ENCODE peak calls at places on chromosomes 5 and 9, in six cellular contexts. X is mesenchymal stem cell, L is mesendoderm, O is DND-41, Q is trophoblast cell, Z is neural progenitor cell. V is an unnamed sample.

GRCh38 chr9:96139592-96140251 is 162.3 kb downstream of the HSD17B3 start:
- DNase-seq in Z (no peak), X (peak), L (no peak), O (no peak), Q (peak), V (peak)

GRCh38 chr9:132833451-132834130 is 44.5 kb downstream of the AK8 start:
- DNase-seq in O (no peak), L (no peak), Q (no peak), X (no peak), Z (no peak), V (no peak)

GRCh38 chr5:57298985-57299491 is 125.2 kb downstream of the GPBP1 start:
- DNase-seq in X (peak), Q (peak), Z (peak), O (peak), L (peak), V (peak)

GRCh38 chr5:178460598-178461425 is 129.4 kb downstream of the COL23A1 start:
- DNase-seq in Z (peak), O (peak), Q (peak), L (peak), X (peak), V (peak)

GRCh38 chr5:2690293-2690692 is 61.2 kb downstream of the IRX2 start:
- DNase-seq in L (no peak), Z (no peak), Q (no peak), X (no peak), O (no peak), V (no peak)

GRCh38 chr5:8102714-8103113 is 233.8 kb downstream of the MTRR start:
- DNase-seq in L (no peak), O (no peak), Z (no peak), X (no peak), Q (no peak), V (no peak)

GRCh38 chr5:172798422-172799215 is 27.6 kb upstream of the DUSP1 start:
- DNase-seq in Z (no peak), O (no peak), X (peak), L (no peak), Q (no peak), V (no peak)

GRCh38 chr5:58542709-58543108 is 40.2 kb upstream of the RAB3C start:
- DNase-seq in Q (no peak), O (no peak), X (no peak), L (no peak), Z (peak), V (no peak)

GRCh38 chr9:5446451-5447236 is 3.7 kb upstream of the CD274 start:
- DNase-seq in Q (peak), Z (no peak), L (no peak), O (no peak), X (no peak), V (no peak)

GRCh38 chr5:122424211-122424610 is 112.2 kb downstream of the SNCAIP start:
- DNase-seq in O (no peak), Q (no peak), Z (peak), L (no peak), X (no peak), V (no peak)

GRCh38 chr9:19701991-19702390 is 86.8 kb downstream of the SLC24A2 start:
- DNase-seq in O (no peak), Z (no peak), L (no peak), X (no peak), Q (no peak), V (no peak)

GRCh38 chr5:177315411-177315810 is 3.7 kb upstream of the MXD3 start:
- DNase-seq in Q (no peak), X (no peak), O (no peak), L (no peak), Z (no peak), V (no peak)

GRCh38 chr9:137455361-137455991 is 3.7 kb downstream of the NSMF start:
- DNase-seq in L (no peak), O (no peak), X (no peak), Z (no peak), Q (no peak), V (no peak)

GRCh38 chr5:181047921-181048320 is 7.9 kb downstream of the BTNL9 start:
- DNase-seq in O (no peak), L (no peak), Q (no peak), X (no peak), Z (no peak), V (no peak)

GRCh38 chr9:38424918-38425317 is 664 bp upstream of the IGFBPL1 start:
- DNase-seq in O (no peak), Q (no peak), L (no peak), X (no peak), Z (no peak), V (no peak)

GRCh38 chr5:112146323-112146848 is 272.7 kb downstream of the EPB41L4A start:
- DNase-seq in Q (no peak), L (no peak), O (no peak), Z (no peak), X (peak), V (no peak)

GRCh38 chr5:143120460-143121134 is 282.9 kb downstream of the NR3C1 start:
- DNase-seq in Z (no peak), Q (no peak), X (no peak), O (no peak), L (no peak), V (no peak)

GRCh38 chr5:93477791-93478190 is 103.2 kb downstream of the NR2F1-AS1 start:
- DNase-seq in Z (no peak), O (no peak), X (no peak), L (no peak), Q (no peak), V (no peak)

GRCh38 chr5:106380736-106381135 is 1290.0 kb downstream of the EFNA5 start:
- DNase-seq in O (no peak), Z (no peak), Q (no peak), L (no peak), X (peak), V (no peak)

GRCh38 chr9:121363586-121363961 is 6.5 kb downstream of the STOM start:
- DNase-seq in O (no peak), X (no peak), L (no peak), Q (no peak), Z (no peak), V (no peak)

GRCh38 chr9:121362813-121363585 is 7.1 kb downstream of the STOM start:
- DNase-seq in Z (no peak), X (peak), L (no peak), Q (no peak), O (no peak), V (no peak)

GRCh38 chr9:121359358-121360294 is 10.4 kb downstream of the STOM start:
- DNase-seq in Z (no peak), L (no peak), Q (no peak), X (peak), O (no peak), V (no peak)

GRCh38 chr9:121358747-121359146 is 11.3 kb downstream of the STOM start:
- DNase-seq in Z (no peak), Q (no peak), L (no peak), X (peak), O (no peak), V (no peak)

DNA sequence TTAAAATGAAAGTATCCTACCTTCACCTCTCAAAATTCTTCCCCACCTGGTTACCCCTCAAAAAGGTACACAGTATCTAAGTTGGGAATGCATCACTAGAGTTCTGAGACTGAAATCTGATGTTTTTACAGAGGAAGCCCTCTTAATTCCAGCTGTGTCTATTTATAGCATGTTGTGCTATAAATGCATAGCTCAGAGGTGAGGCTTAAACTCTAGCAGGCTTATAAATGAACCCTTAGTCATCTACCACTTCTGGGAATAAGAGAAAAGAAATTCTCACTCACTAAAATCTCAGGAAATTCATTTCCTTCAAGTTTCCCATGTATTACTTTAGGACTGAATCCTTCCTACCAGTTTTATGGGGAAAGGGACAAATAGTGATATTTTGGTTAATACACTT is 9.1 kb downstream of the STOM start:
- DNase-seq in L (no peak), Z (no peak), X (peak), O (no peak), Q (no peak), V (no peak)
- H3K9ac ChIP-seq in L (no peak), Z (no peak), X (peak), O (no peak), Q (no peak), V (no peak)

GRCh38 chr9:18060304-18060934 is 413.5 kb upstream of the ADAMTSL1 start:
- DNase-seq in Q (no peak), X (no peak), Z (no peak), O (no peak), L (no peak), V (no peak)

GRCh38 chr9:18059447-18059846 is 414.5 kb upstream of the ADAMTSL1 start:
- DNase-seq in O (no peak), X (no peak), L (no peak), Z (no peak), Q (no peak), V (no peak)

GRCh38 chr9:18059043-18059442 is 414.9 kb upstream of the ADAMTSL1 start:
- DNase-seq in Z (no peak), O (no peak), L (no peak), Q (no peak), X (no peak), V (no peak)

GRCh38 chr9:18061332-18061731 is 412.6 kb upstream of the ADAMTSL1 start:
- DNase-seq in O (no peak), Q (no peak), X (no peak), Z (no peak), L (no peak), V (no peak)

DNA sequence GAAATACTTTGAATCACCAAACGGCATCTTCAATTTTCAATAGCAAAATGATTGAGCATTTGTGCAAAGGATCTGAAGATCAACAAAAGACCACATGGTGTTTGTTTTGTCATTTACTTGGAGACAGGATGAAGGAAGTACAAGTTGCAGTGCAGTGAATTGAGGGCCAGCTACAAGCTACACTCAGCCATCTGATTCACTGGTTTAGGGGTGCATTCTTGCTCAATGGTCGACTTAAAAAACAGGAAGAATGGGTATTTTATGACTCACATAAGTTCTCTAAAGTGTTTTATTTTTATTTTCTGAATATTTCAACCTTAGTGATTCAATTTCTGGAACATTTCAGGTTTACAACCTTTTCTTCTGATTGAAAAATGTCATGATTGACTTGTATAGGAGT is 412.1 kb upstream of the ADAMTSL1 start:
- DNase-seq in L (no peak), X (no peak), Z (no peak), Q (no peak), O (no peak), V (no peak)
- H3K27ac ChIP-seq in L (no peak), X (no peak), Z (no peak), Q (no peak), O (no peak), V (peak)

GRCh38 chr9:125747053-125747764 is at the start of gene PBX3:
- DNase-seq in X (peak), Z (peak), L (peak), O (peak), Q (no peak), V (peak)

GRCh38 chr9:125747765-125748510 is 765 bp downstream of the PBX3 start:
- DNase-seq in L (peak), Q (no peak), Z (peak), O (peak), X (peak), V (peak)

GRCh38 chr9:125745682-125746016 is 1.5 kb upstream of the PBX3 start:
- DNase-seq in Q (no peak), X (no peak), O (no peak), L (no peak), Z (no peak), V (no peak)

GRCh38 chr9:125746017-125746773 is 978 bp upstream of the PBX3 start:
- DNase-seq in Q (peak), Z (peak), L (peak), X (peak), O (peak), V (peak)

DNA sequence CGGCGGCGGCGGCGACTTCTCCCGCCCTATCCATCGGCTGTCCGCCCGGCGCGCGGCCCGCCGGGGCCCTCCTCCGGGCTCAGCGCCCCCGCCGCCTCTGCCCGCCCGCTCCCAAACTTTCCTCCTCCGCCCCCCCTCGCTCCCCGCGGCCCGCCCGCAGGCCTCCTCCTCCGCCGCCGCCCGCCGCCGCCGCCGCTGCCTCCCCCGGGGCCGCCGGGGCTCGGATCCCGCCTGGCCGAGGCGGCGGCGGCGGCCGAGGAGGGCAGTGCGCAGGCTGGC is 460 bp upstream of the PBX3 start:
- DNase-seq in X (no peak), Z (no peak), O (no peak), L (no peak), Q (no peak), V (no peak)
- H3K4me3 ChIP-seq in X (peak), Z (peak), O (peak), L (no peak), Q (peak), V (peak)

GRCh38 chr5:80146036-80146435 is 109.8 kb downstream of the SERINC5 start:
- DNase-seq in L (no peak), X (no peak), Z (no peak), Q (no peak), O (no peak), V (no peak)
- H3K9ac ChIP-seq in L (no peak), X (no peak), Z (no peak), Q (no peak), O (no peak), V (no peak)

DNA sequence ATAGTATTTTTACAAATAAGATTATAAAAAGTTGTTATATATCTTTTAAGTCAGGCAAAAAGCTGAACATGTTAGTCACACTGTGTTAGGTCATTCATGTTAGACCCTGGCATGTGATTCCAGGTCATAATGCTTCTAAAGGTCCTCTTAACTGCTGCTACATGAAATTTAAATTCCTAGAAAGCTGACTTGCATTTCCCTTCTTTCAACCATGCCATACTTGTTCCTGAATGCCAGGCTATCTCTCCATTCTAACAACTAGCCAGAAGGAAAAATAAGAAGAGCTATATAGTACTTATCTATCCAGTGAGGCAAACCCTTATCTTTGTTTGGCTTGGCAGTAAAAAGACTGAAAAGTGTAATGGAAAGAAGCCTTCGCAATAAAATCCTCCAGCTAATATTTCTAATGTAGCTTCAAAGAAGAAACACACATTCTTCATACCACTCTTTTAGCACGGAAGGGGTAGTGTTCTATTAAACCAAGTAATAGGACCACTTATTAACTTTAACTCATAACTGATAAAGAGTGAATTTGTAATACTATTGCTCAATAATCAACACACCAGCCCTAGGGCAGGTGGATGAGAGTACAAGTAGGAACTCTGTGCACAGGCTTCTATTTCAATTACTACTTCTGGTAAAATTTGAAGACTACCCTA is 310.2 kb downstream of the PDE4D start:
- DNase-seq in Z (no peak), O (no peak), Q (no peak), L (no peak), X (no peak), V (no peak)
- H3K27ac ChIP-seq in Z (no peak), O (no peak), Q (no peak), L (no peak), X (peak), V (peak)

GRCh38 chr9:134443169-134444039 is 117.1 kb downstream of the RXRA start:
- DNase-seq in Z (peak), X (peak), Q (peak), L (peak), O (peak), V (peak)
- H3K4me3 ChIP-seq in Z (no peak), X (no peak), Q (peak), L (no peak), O (no peak), V (no peak)

V was measured in colonic mucosa.